ENCODE peak calls at places on chromosomes 6 and 20, in four cellular contexts. A is Right ventricle myocardium superior, N is T-cell, J is iris pigment epithelial cell. G is an unnamed sample.
A peak's percentile ranks its signal among the peaks of the same experiment; 100 is the strongest.

GRCh38 chr6:26175428-26176181 is 88.4 kb downstream of the HFE start:
- DNase-seq in J (peak; percentile 79), A (no peak), N (peak; percentile 55), G (no peak)

GRCh38 chr20:59253325-59253724 is 47.1 kb upstream of the EDN3 start:
- DNase-seq in A (no peak), J (no peak), N (peak; percentile 38), G (no peak)

GRCh38 chr20:37071481-37071911 is 24.3 kb downstream of the RBL1 start:
- DNase-seq in A (no peak), J (peak; percentile 82), N (peak; percentile 12), G (no peak)

GRCh38 chr20:61723538-61724257 is 342.0 kb downstream of the TAF4 start:
- DNase-seq in N (no peak), A (no peak), J (no peak), G (no peak)

GRCh38 chr6:31702421-31702818 is 704 bp downstream of the ABHD16A start:
- DNase-seq in A (no peak), J (no peak), N (no peak), G (no peak)

GRCh38 chr6:104835782-104836181 is 23.9 kb downstream of the HACE1 start:
- DNase-seq in A (no peak), J (no peak), N (no peak), G (no peak)

GRCh38 chr6:26659042-26659359 is 545 bp downstream of the ZNF322 start:
- DNase-seq in N (no peak), A (no peak), J (no peak), G (no peak)

GRCh38 chr6:68443704-68444103 is 191.4 kb upstream of the ADGRB3 start:
- DNase-seq in A (no peak), N (no peak), J (no peak), G (no peak)

GRCh38 chr6:55825402-55826051 is 49.9 kb downstream of the BMP5 start:
- DNase-seq in J (peak; percentile 84), A (no peak), N (no peak), G (no peak)

GRCh38 chr6:128412680-128413079 is 107.7 kb downstream of the PTPRK start:
- DNase-seq in A (no peak), J (no peak), N (no peak), G (no peak)

GRCh38 chr6:63795006-63795405 is 159.4 kb downstream of the PHF3 start:
- DNase-seq in J (no peak), N (no peak), A (no peak), G (no peak)

GRCh38 chr20:24991897-24992419 is 593 bp downstream of the APMAP start:
- DNase-seq in N (no peak), J (no peak), A (peak; percentile 55), G (no peak)

GRCh38 chr6:106745824-106746610 is 116.6 kb downstream of the QRSL1 start:
- DNase-seq in A (no peak), J (peak; percentile 1), N (no peak), G (peak; percentile 80)

GRCh38 chr20:61790116-61790827 is 275.4 kb downstream of the TAF4 start:
- DNase-seq in N (no peak), J (no peak), A (no peak), G (no peak)

GRCh38 chr20:2086177-2086979 is 15.2 kb upstream of the STK35 start:
- DNase-seq in N (no peak), A (no peak), J (no peak), G (no peak)

GRCh38 chr20:17928633-17929311 is 39.8 kb downstream of the SNX5 start:
- DNase-seq in A (no peak), N (no peak), J (no peak), G (no peak)